ENCODE peak calls at places on chromosomes 6 and 20, in eight cellular contexts. U is iris pigment epithelial cell, E is GM12878, F is GM04504, H is D341Med, J is WTC11, L is DMS153, K is A172. N is an unnamed sample.

GRCh38 chr6:142322504-142323198 is 20.8 kb downstream of the ADGRG6 start:
- DNase-seq in U (no peak), E (no peak), F (no peak), H (no peak), J (no peak), L (peak), K (no peak), N (peak)

GRCh38 chr6:34601706-34602105 is 45.6 kb upstream of the SPDEF start:
- DNase-seq in U (no peak), E (no peak), F (no peak), H (peak), J (no peak), L (peak), K (no peak), N (no peak)

GRCh38 chr20:35561268-35561667 is 19.4 kb downstream of the ERGIC3 start:
- DNase-seq in U (peak), E (no peak), F (peak), H (peak), J (peak), L (peak), K (peak), N (peak)

GRCh38 chr20:53126185-53126584 is 154.0 kb downstream of the TSHZ2 start:
- DNase-seq in U (no peak), E (no peak), F (no peak), H (no peak), J (no peak), L (peak), K (no peak), N (no peak)

GRCh38 chr20:13692802-13693736 is 54.3 kb upstream of the TASP1 start:
- DNase-seq in U (no peak), E (no peak), F (no peak), H (no peak), J (no peak), L (no peak), K (no peak), N (no peak)

GRCh38 chr6:170173416-170173990 is 117.4 kb downstream of the DLL1 start:
- DNase-seq in U (no peak), E (no peak), F (no peak), H (peak), J (no peak), L (no peak), K (no peak), N (no peak)

GRCh38 chr6:53268858-53269608 is 79.7 kb downstream of the ELOVL5 start:
- DNase-seq in U (no peak), E (no peak), F (no peak), H (no peak), J (no peak), L (no peak), K (no peak), N (no peak)

GRCh38 chr6:157151029-157151428 is 172.3 kb downstream of the TMEM242 start:
- DNase-seq in U (peak), E (no peak), F (no peak), H (no peak), J (no peak), L (no peak), K (no peak), N (peak)

GRCh38 chr6:29516108-29516507 is 28.4 kb upstream of the MAS1L start:
- DNase-seq in U (peak), E (no peak), F (no peak), H (no peak), J (no peak), L (peak), K (peak), N (no peak)

GRCh38 chr6:24117016-24117415 is 9.0 kb upstream of the NRSN1 start:
- DNase-seq in U (no peak), E (no peak), F (no peak), H (no peak), J (no peak), L (no peak), K (no peak), N (no peak)

GRCh38 chr6:152185158-152185574 is 377.7 kb downstream of the ESR1 start:
- DNase-seq in U (no peak), E (peak), F (no peak), H (no peak), J (no peak), L (no peak), K (no peak), N (no peak)

GRCh38 chr20:41168281-41169183 is 31.2 kb downstream of the PLCG1 start:
- DNase-seq in U (no peak), E (no peak), F (no peak), H (no peak), J (no peak), L (no peak), K (no peak), N (no peak)

GRCh38 chr6:136751478-136751956 is 40.8 kb downstream of the MAP3K5 start:
- DNase-seq in U (no peak), E (peak), F (no peak), H (no peak), J (no peak), L (no peak), K (no peak), N (no peak)

GRCh38 chr6:51855310-51856082 is 231.9 kb downstream of the PKHD1 start:
- DNase-seq in U (peak), E (peak), F (peak), H (peak), J (peak), L (peak), K (peak), N (peak)

N was measured in cardiac fibroblast.